ENCODE peak calls at places on chromosomes 5 and 9, in nine cellular contexts. N is stimulated activated CD4-positive, alpha-beta T cell treated with anti-CD3 and anti-CD28 coated beads, Interleukin-4, amount 100 ng/mL, for 1 hour; T is brain microvascular endothelial cell; L is AG10803; Q is MV-4-11; S is NCI-H1417 treated with DMSO at 0.1 percent for 48 hours; P is ACHN; E is lung; I is AG09309. Y is an unnamed sample.

GRCh38 chr5:31213676-31214638 is 20.5 kb downstream of the CDH6 start:
- DNase-seq in N (no peak), L (no peak), Q (peak; percentile 14), E (no peak), T (no peak), I (no peak), P (no peak), S (peak; percentile 82), Y (no peak)

GRCh38 chr9:15176821-15177220 is 130.2 kb downstream of the TTC39B start:
- DNase-seq in T (no peak), E (no peak), S (no peak), N (no peak), Q (no peak), L (no peak), P (no peak), I (no peak), Y (no peak)

GRCh38 chr5:179680780-179681411 is at the start of gene CBY3:
- DNase-seq in I (no peak), N (no peak), T (no peak), Q (no peak), E (no peak), L (peak; percentile 6), S (no peak), P (peak; percentile 79), Y (no peak)

GRCh38 chr5:39074009-39074886 is at the start of gene RICTOR:
- DNase-seq in Q (peak; percentile 68), P (peak; percentile 86), E (peak; percentile 91), T (peak; percentile 84), N (peak; percentile 94), L (peak; percentile 82), I (peak; percentile 50), S (peak; percentile 52), Y (peak; percentile 92)

GRCh38 chr5:78638423-78638822 is 10.1 kb downstream of the LHFPL2 start:
- DNase-seq in I (peak; percentile 87), N (no peak), L (peak; percentile 96), E (peak; percentile 63), Q (no peak), P (peak; percentile 87), T (peak; percentile 84), S (no peak), Y (peak; percentile 100)

GRCh38 chr5:134873494-134873893 is 677 bp upstream of the TXNDC15 start:
- DNase-seq in L (no peak), I (no peak), E (no peak), Q (no peak), N (peak; percentile 16), P (no peak), T (no peak), S (no peak), Y (no peak)

GRCh38 chr9:76206821-76207220 is 187.4 kb downstream of the RFK start:
- DNase-seq in L (no peak), Q (no peak), N (no peak), T (no peak), S (no peak), I (no peak), P (no peak), E (no peak), Y (no peak)

GRCh38 chr5:145028626-145029025 is 806.5 kb downstream of the PRELID2 start:
- DNase-seq in N (no peak), L (no peak), S (no peak), Q (no peak), E (no peak), P (no peak), I (no peak), T (no peak), Y (no peak)

GRCh38 chr9:127846451-127847154 is 7.9 kb downstream of the ENG start:
- DNase-seq in Q (no peak), T (no peak), S (no peak), L (no peak), P (no peak), N (no peak), E (no peak), I (no peak), Y (peak; percentile 51)

GRCh38 chr5:147882586-147883313 is 4.2 kb downstream of the SCGB3A2 start:
- DNase-seq in P (no peak), I (no peak), E (no peak), N (no peak), T (peak; percentile 15), Q (no peak), L (no peak), S (no peak), Y (no peak)

GRCh38 chr5:135964670-135965320 is 10.0 kb upstream of the LECT2 start:
- DNase-seq in N (no peak), T (no peak), L (peak; percentile 75), S (no peak), Q (peak; percentile 34), E (no peak), I (no peak), P (no peak), Y (no peak)

GRCh38 chr5:142151436-142152382 is 43.1 kb downstream of the NDFIP1 start:
- DNase-seq in P (peak; percentile 46), N (peak; percentile 41), I (peak; percentile 50), Q (peak; percentile 48), T (peak; percentile 79), S (no peak), L (peak; percentile 81), E (peak; percentile 49), Y (peak; percentile 94)

GRCh38 chr9:29129763-29130162 is 1556.5 kb upstream of the C9orf72 start:
- DNase-seq in S (no peak), N (no peak), L (no peak), I (no peak), T (no peak), P (no peak), E (no peak), Q (no peak), Y (no peak)

GRCh38 chr5:74639538-74640449 is 734 bp downstream of the ENC1 start:
- DNase-seq in I (no peak), Q (peak; percentile 21), E (peak; percentile 50), P (peak; percentile 43), N (peak; percentile 37), L (peak; percentile 57), T (no peak), S (peak; percentile 19), Y (peak; percentile 61)

GRCh38 chr9:137112564-137113384 is 1.8 kb downstream of the DPP7 start:
- DNase-seq in Q (no peak), T (no peak), I (no peak), S (no peak), E (no peak), N (no peak), P (no peak), L (no peak), Y (no peak)

Y was measured in dermis blood vessel endothelial cell.